ENCODE peak calls at places on chromosomes 4 and X, in five cellular contexts. O, T, Y, M and V are unnamed samples.

GRCh38 chrX:54640721-54641120 is 110.7 kb downstream of the GNL3L start:
- DNase-seq in Y (no peak), M (no peak), O (peak), T (no peak), V (no peak)

GRCh38 chrX:153420851-153421599 is 9.8 kb downstream of the ZFP92 start:
- DNase-seq in M (no peak), T (no peak), Y (no peak), O (no peak), V (no peak)

GRCh38 chr4:144421839-144422565 is 224.0 kb upstream of the HHIP start:
- DNase-seq in Y (no peak), T (no peak), O (peak), M (no peak), V (peak)

GRCh38 chr4:100174985-100175383 is 15.3 kb downstream of the DDIT4L start:
- DNase-seq in T (no peak), O (no peak), M (no peak), Y (no peak), V (no peak)

GRCh38 chrX:20712811-20713210 is 446.1 kb upstream of the RPS6KA3 start:
- DNase-seq in T (no peak), M (no peak), Y (no peak), O (no peak), V (no peak)

GRCh38 chrX:154918060-154918483 is 31.9 kb downstream of the F8A1 start:
- DNase-seq in M (peak), O (peak), T (peak), Y (no peak), V (peak)

GRCh38 chr4:150578745-150579470 is 3.0 kb upstream of the MAB21L2 start:
- DNase-seq in Y (no peak), M (no peak), O (no peak), T (no peak), V (no peak)

GRCh38 chrX:134368140-134368539 is 91.8 kb upstream of the HPRT1 start:
- DNase-seq in M (no peak), O (peak), Y (no peak), T (no peak), V (no peak)

GRCh38 chr4:168737441-168738176 is 240.8 kb downstream of the PALLD start:
- DNase-seq in O (no peak), T (peak), M (no peak), Y (no peak), V (peak)

GRCh38 chr4:140237616-140238352 is 83.8 kb upstream of the MAML3 start:
- DNase-seq in O (peak), T (peak), M (peak), Y (peak), V (peak)

GRCh38 chrX:150326843-150327242 is 36.3 kb upstream of the MAMLD1 start:
- DNase-seq in T (no peak), M (no peak), Y (no peak), O (no peak), V (no peak)

GRCh38 chrX:124280294-124280902 is 52.1 kb upstream of the TEX13D start:
- DNase-seq in T (no peak), M (no peak), O (no peak), Y (no peak), V (no peak)

GRCh38 chrX:38882894-38883620 is 81.8 kb downstream of the MID1IP1 start:
- DNase-seq in Y (no peak), O (peak), T (peak), M (no peak), V (peak)

GRCh38 chr4:3249681-3250437 is 900 bp downstream of the MSANTD1 start:
- DNase-seq in Y (peak), M (no peak), O (no peak), T (no peak), V (no peak)

GRCh38 chrX:150200820-150201287 is 162.3 kb upstream of the MAMLD1 start:
- DNase-seq in T (peak), Y (no peak), M (peak), O (peak), V (peak)

GRCh38 chr4:76993787-76994641 is 44.5 kb downstream of the SEPTIN11 start:
- DNase-seq in T (no peak), Y (no peak), M (no peak), O (no peak), V (no peak)

GRCh38 chr4:40482985-40483647 is 146.5 kb downstream of the RBM47 start:
- DNase-seq in T (no peak), O (no peak), M (no peak), Y (no peak), V (no peak)

GRCh38 chrX:2262679-2263055 is 238.1 kb downstream of the DHRSX start:
- DNase-seq in T (no peak), Y (no peak), M (no peak), O (no peak), V (no peak)

GRCh38 chr4:1727117-1728031 is 6.1 kb downstream of the TACC3 start:
- DNase-seq in Y (no peak), M (no peak), T (no peak), O (peak), V (peak)

GRCh38 chr4:164095313-164096110 is 601.0 kb downstream of the TMA16 start:
- DNase-seq in O (no peak), Y (no peak), T (no peak), M (no peak), V (no peak)

GRCh38 chr4:105963461-105964400 is 68.5 kb downstream of the NPNT start:
- DNase-seq in O (peak), Y (no peak), T (no peak), M (no peak), V (no peak)

GRCh38 chr4:159278399-159278798 is 175.5 kb downstream of the RAPGEF2 start:
- DNase-seq in O (no peak), M (no peak), Y (no peak), T (peak), V (peak)

GRCh38 chr4:1834047-1834769 is 21.7 kb downstream of the LETM1 start:
- DNase-seq in M (no peak), O (no peak), Y (no peak), T (no peak), V (no peak)

GRCh38 chr4:100880012-100880411 is 362.2 kb upstream of the EMCN start:
- DNase-seq in M (no peak), T (no peak), Y (no peak), O (no peak), V (peak)

GRCh38 chrX:153190384-153190783 is 11.3 kb downstream of the MAGEA1 start:
- DNase-seq in T (no peak), M (no peak), Y (no peak), O (no peak), V (no peak)

GRCh38 chr4:1628892-1629703 is 55.0 kb downstream of the FAM53A start:
- DNase-seq in T (no peak), M (no peak), Y (peak), O (no peak), V (peak)

GRCh38 chrX:77785400-77785745 is 643 bp downstream of the ATRX start:
- DNase-seq in Y (no peak), T (no peak), M (no peak), O (peak), V (peak)

GRCh38 chr4:80361329-80361900 is 25.9 kb downstream of the CFAP299 start:
- DNase-seq in M (no peak), T (no peak), O (peak), Y (no peak), V (peak)

GRCh38 chr4:38482696-38483095 is 181.3 kb upstream of the KLF3 start:
- DNase-seq in O (no peak), T (no peak), Y (no peak), M (no peak), V (no peak)

GRCh38 chrX:134174859-134175258 is 62.1 kb upstream of the CCDC160 start:
- DNase-seq in M (no peak), Y (no peak), T (no peak), O (no peak), V (no peak)

GRCh38 chr4:44447563-44448504 is 775 bp downstream of the KCTD8 start:
- DNase-seq in M (no peak), O (peak), T (no peak), Y (peak), V (peak)

GRCh38 chr4:139704915-139705485 is 39.4 kb downstream of the MGST2 start:
- DNase-seq in M (no peak), Y (no peak), O (peak), T (no peak), V (peak)

GRCh38 chrX:43836435-43837184 is 45.6 kb downstream of the MAOB start:
- DNase-seq in T (no peak), M (no peak), O (peak), Y (no peak), V (peak)

GRCh38 chr4:60657041-60657440 is 543.1 kb upstream of the ADGRL3 start:
- DNase-seq in O (peak), M (no peak), Y (no peak), T (no peak), V (peak)

GRCh38 chr4:90575371-90575770 is 448.2 kb downstream of the CCSER1 start:
- DNase-seq in Y (no peak), M (no peak), T (no peak), O (peak), V (no peak)

DNA sequence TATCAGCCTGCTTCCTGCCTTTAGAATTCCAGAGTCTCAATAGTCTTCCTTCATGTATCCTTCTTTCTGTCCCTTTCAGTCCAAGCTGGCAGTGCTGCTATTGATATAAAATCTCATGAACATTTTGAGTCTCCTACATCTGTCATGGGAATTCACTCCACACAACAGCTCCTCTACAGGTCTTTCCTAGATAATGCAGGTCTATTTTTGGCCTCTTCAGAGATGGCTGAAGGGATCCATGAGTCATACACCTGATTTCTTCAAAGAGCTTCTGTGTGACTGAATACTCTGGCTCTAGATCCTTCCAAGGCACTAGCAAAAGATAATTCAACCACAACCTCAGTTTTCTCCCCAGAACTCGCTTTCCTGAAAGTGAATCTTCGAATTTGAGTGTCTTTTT is 115.4 kb downstream of the STPG2 start:
- DNase-seq in O (peak), Y (no peak), T (no peak), M (no peak), V (no peak)
- TF ChIP-seq CTCF in O (peak), Y (no peak), T (no peak), M (no peak), V (no peak)

DNA sequence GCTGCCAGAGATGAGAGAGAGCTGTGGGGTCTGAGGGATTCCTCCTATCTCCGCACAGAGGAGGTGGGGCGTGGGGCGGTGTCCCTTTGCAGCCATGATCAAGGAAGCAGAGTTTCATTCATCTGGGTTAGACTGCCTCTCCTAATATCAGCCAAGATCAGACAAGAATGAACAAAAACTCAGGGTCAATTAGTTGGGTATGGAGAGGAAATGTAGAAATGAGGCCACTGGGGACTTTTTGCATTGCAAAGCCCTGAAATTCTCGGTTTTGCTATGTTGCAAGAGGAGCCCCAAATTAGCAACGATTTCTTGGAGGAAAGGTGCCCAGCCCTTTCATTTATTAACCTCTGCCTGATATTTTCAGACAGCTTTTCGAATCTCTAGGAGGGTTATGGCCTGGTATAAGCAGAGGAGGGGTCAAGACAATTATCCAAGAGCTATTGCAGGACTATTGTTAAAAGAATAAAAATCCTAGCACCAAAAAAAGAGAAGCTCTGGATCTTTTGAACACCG is 34.3 kb upstream of the ACSL1 start:
- DNase-seq in T (no peak), Y (no peak), O (no peak), M (no peak), V (no peak)
- H3K4me3 ChIP-seq in T (no peak), Y (no peak), O (no peak), M (no peak), V (no peak)

GRCh38 chr4:6548201-6548881 is 26.6 kb upstream of the MAN2B2 start:
- DNase-seq in T (peak), Y (no peak), M (no peak), O (peak), V (peak)
- TF ChIP-seq CTCF in T (peak), Y (no peak), M (no peak), O (peak), V (peak)

DNA sequence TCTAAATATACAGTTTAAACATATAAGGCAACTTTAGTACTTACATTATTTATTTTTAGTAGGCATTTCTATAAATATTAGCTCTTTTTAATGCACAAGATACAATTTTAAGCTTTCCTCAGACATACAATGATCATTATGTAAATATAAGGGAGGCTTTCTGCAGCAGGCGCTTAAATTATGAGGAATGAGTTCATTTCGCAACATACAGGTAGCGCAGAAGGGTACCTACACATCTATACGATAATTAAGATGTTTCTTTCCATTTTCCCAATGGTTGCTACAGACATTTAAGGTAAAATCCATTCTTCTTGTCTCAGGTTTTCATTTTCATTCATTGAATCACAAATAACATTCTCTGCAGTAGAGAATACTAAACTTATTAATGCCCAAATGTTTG is 1.2 kb downstream of the AASDH start:
- DNase-seq in Y (no peak), T (no peak), O (no peak), M (no peak), V (no peak)
- H3K4me3 ChIP-seq in Y (peak), T (no peak), O (peak), M (peak), V (peak)

GRCh38 chr4:35461931-35462659 is 782.2 kb downstream of the ARAP2 start:
- DNase-seq in T (no peak), M (no peak), Y (no peak), O (peak), V (no peak)
- TF ChIP-seq CTCF in T (no peak), M (no peak), Y (no peak), O (no peak), V (no peak)

GRCh38 chrX:9739130-9739529 is 26.5 kb downstream of the GPR143 start:
- DNase-seq in O (no peak), T (no peak), Y (no peak), M (no peak), V (no peak)
- H3K4me3 ChIP-seq in O (no peak), T (no peak), Y (no peak), M (no peak), V (no peak)

GRCh38 chr4:129362685-129363274 is 266.8 kb downstream of the C4orf33 start:
- DNase-seq in M (peak), T (peak), Y (no peak), O (peak), V (peak)
- TF ChIP-seq CTCF in M (peak), T (peak), Y (peak), O (peak), V (peak)

GRCh38 chr4:119026662-119027444 is 108.8 kb upstream of the MYOZ2 start:
- DNase-seq in M (no peak), Y (no peak), O (no peak), T (no peak), V (no peak)

GRCh38 chr4:119027815-119028214 is 107.8 kb upstream of the MYOZ2 start:
- DNase-seq in M (no peak), T (no peak), Y (no peak), O (no peak), V (no peak)

GRCh38 chr4:119024102-119024501 is 111.5 kb upstream of the MYOZ2 start:
- DNase-seq in O (no peak), M (no peak), T (no peak), Y (no peak), V (no peak)

GRCh38 chr4:119025440-119025839 is 110.2 kb upstream of the MYOZ2 start:
- DNase-seq in T (no peak), M (no peak), O (peak), Y (no peak), V (peak)

DNA sequence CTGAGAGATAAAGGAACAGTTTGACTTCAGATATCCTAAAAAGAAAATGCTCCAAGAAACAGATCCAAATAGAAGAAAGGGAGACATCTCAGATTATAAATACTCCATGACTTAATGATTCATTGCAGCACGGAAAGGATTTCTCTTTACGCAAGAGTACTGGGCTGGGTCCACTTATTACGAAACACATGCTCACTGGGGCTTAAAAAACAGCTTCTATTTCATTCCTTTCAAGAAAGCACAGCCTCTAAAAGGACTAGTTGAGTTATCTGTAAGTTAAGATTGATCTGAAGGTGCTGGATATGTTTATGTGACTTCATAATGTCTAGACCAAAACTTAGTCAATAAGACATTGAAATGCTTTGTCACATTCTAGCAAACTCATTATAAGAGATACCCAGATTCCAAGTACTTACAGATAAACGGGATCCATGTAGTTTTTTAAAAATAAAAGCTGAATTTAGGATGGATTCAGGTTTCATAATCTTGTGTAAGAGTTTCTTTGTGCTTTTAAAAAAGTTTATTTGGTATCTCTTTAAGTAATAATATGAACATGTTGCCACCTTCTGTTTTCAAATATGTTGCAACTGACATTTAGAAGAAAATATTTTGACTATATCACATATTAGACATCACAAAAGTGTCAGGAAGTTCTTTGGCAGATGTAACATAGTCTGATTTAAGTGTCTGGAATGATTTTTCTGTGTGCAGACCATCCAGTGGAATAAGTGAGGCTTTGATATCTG is 109.5 kb upstream of the MYOZ2 start:
- DNase-seq in Y (no peak), T (peak), O (peak), M (no peak), V (peak)
- H3K4me3 ChIP-seq in Y (no peak), T (no peak), O (peak), M (peak), V (no peak)